ENCODE peak calls at places on chromosomes 12 and 14, in four cellular contexts. One of them, this sample, is unnamed.

GRCh38 chr14:64303471-64303917 is 9.3 kb upstream of the ESR2 start:
- DNase-seq in K562: peak; percentile 44
- DNase-seq in GM12878: peak; percentile 28
- DNase-seq in H1: peak; percentile 36
- DNase-seq in this sample: peak; percentile 82

GRCh38 chr12:95402096-95402495 is 71.9 kb upstream of the METAP2 start:
- DNase-seq in K562: no peak
- DNase-seq in H1: no peak
- DNase-seq in GM12878: no peak
- DNase-seq in this sample: no peak

GRCh38 chr12:24945822-24946221 is 3.1 kb downstream of the BCAT1 start:
- DNase-seq in K562: no peak
- DNase-seq in GM12878: no peak
- DNase-seq in H1: no peak
- DNase-seq in this sample: no peak

GRCh38 chr12:132554857-132555630 is 55.3 kb downstream of the LRCOL1 start:
- DNase-seq in K562: peak; percentile 64
- DNase-seq in H1: no peak
- DNase-seq in GM12878: no peak
- DNase-seq in this sample: no peak

GRCh38 chr14:64196668-64197411 is 97.3 kb downstream of the ESR2 start:
- DNase-seq in GM12878: no peak
- DNase-seq in H1: no peak
- DNase-seq in K562: no peak
- DNase-seq in this sample: no peak

GRCh38 chr14:81436296-81437138 is 36.4 kb upstream of the STON2 start:
- DNase-seq in K562: peak; percentile 93
- DNase-seq in H1: no peak
- DNase-seq in GM12878: no peak
- DNase-seq in this sample: peak; percentile 97

GRCh38 chr14:33280646-33281045 is 342.0 kb downstream of the NPAS3 start:
- DNase-seq in GM12878: no peak
- DNase-seq in K562: no peak
- DNase-seq in H1: no peak
- DNase-seq in this sample: no peak

GRCh38 chr14:23123419-23123818 is 4.4 kb upstream of the CEBPE start:
- DNase-seq in H1: no peak
- DNase-seq in K562: peak; percentile 85
- DNase-seq in GM12878: no peak
- DNase-seq in this sample: no peak

GRCh38 chr12:77625441-77625840 is 205.3 kb upstream of the NAV3 start:
- DNase-seq in H1: no peak
- DNase-seq in K562: no peak
- DNase-seq in GM12878: no peak
- DNase-seq in this sample: no peak

GRCh38 chr14:39704581-39704980 is 272.3 kb upstream of the FBXO33 start:
- DNase-seq in K562: no peak
- DNase-seq in GM12878: no peak
- DNase-seq in H1: no peak
- DNase-seq in this sample: peak; percentile 24

GRCh38 chr14:100466111-100466856 is 120.9 kb downstream of the BEGAIN start:
- DNase-seq in H1: no peak
- DNase-seq in K562: no peak
- DNase-seq in GM12878: no peak
- DNase-seq in this sample: no peak

GRCh38 chr14:31194661-31195060 is 12.9 kb downstream of the HECTD1 start:
- DNase-seq in K562: no peak
- DNase-seq in GM12878: no peak
- DNase-seq in H1: no peak
- DNase-seq in this sample: no peak

GRCh38 chr14:95396221-95396620 is 76.5 kb upstream of the CLMN start:
- DNase-seq in GM12878: no peak
- DNase-seq in H1: no peak
- DNase-seq in K562: no peak
- DNase-seq in this sample: no peak

GRCh38 chr12:132400011-132400641 is 70.7 kb upstream of the GALNT9 start:
- DNase-seq in H1: no peak
- DNase-seq in GM12878: no peak
- DNase-seq in K562: peak; percentile 59
- DNase-seq in this sample: no peak

GRCh38 chr12:12612403-12612802 is 727 bp downstream of the CREBL2 start:
- DNase-seq in H1: no peak
- DNase-seq in GM12878: no peak
- DNase-seq in K562: no peak
- DNase-seq in this sample: peak; percentile 2

GRCh38 chr14:68140111-68140741 is 320.6 kb downstream of the RAD51B start:
- DNase-seq in GM12878: no peak
- DNase-seq in K562: no peak
- DNase-seq in H1: no peak
- DNase-seq in this sample: peak; percentile 95

GRCh38 chr12:29207120-29207519 is 58.0 kb downstream of the FAR2 start:
- DNase-seq in H1: no peak
- DNase-seq in GM12878: no peak
- DNase-seq in K562: no peak
- DNase-seq in this sample: no peak

GRCh38 chr12:76569685-76570604 is 10.4 kb upstream of the OSBPL8 start:
- DNase-seq in K562: no peak
- DNase-seq in H1: no peak
- DNase-seq in GM12878: no peak
- DNase-seq in this sample: no peak

GRCh38 chr14:77409131-77409533 is 14.2 kb downstream of the NOXRED1 start:
- DNase-seq in GM12878: no peak
- DNase-seq in H1: no peak
- DNase-seq in K562: no peak
- DNase-seq in this sample: no peak

GRCh38 chr12:65084579-65084978 is 36.5 kb downstream of the WIF1 start:
- DNase-seq in H1: no peak
- DNase-seq in K562: no peak
- DNase-seq in GM12878: no peak
- DNase-seq in this sample: peak; percentile 18

GRCh38 chr12:3129301-3130052 is 52.3 kb downstream of the TSPAN9 start:
- DNase-seq in K562: no peak
- DNase-seq in H1: no peak
- DNase-seq in GM12878: peak; percentile 25
- DNase-seq in this sample: no peak

GRCh38 chr14:76761198-76761848 is at the start of gene VASH1:
- DNase-seq in H1: no peak
- DNase-seq in K562: peak; percentile 53
- DNase-seq in GM12878: no peak
- DNase-seq in this sample: peak; percentile 96

GRCh38 chr12:52004042-52004648 is 2.6 kb upstream of the TAMALIN start:
- DNase-seq in K562: peak; percentile 62
- DNase-seq in H1: no peak
- DNase-seq in GM12878: no peak
- DNase-seq in this sample: peak; percentile 97

DNA sequence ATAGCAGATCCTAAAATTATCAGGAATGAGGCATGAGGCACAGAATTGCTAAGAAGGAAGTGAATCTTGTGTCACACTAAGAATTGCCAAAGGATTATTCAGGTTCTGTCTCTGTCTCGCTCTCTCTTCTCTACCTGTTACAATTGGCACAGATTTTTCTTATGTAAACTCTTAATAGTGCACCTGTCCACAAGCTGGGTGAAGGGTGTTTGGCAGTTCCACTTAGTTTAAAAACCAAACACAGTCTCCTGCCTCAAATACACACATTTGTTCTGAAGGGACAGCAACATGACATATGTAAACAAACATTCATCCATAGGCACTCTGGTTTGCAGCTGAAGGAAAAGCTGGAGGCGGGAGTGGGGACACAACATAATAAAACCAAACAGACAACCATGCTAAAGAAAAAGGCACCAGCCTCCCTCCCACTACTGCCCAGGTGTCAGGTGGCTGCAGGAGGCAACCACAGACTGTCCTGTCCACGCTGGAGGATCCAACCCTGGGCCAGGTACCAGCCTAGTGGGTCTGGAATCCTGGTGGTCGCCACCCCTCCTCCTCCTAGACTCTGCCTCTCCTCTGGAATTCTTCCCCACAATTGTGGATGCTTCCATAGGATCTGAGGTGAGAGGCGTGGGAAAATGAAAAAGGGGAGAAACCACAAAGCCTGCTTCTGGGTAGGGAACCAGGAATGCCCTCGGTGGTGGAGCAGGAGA is 81.2 kb downstream of the TMEM260 start:
- DNase-seq in H1: no peak
- DNase-seq in GM12878: no peak
- DNase-seq in K562: no peak
- DNase-seq in this sample: peak; percentile 70
- TF ChIP-seq JUND in H1: no peak
- TF ChIP-seq JUND in GM12878: no peak
- TF ChIP-seq JUND in K562: no peak
- TF ChIP-seq JUND in this sample: no peak

GRCh38 chr14:56797003-56797568 is 13.2 kb downstream of the OTX2 start:
- DNase-seq in H1: no peak
- DNase-seq in GM12878: no peak
- DNase-seq in K562: no peak
- DNase-seq in this sample: no peak

GRCh38 chr14:56796259-56796658 is 14.0 kb downstream of the OTX2 start:
- DNase-seq in GM12878: no peak
- DNase-seq in K562: no peak
- DNase-seq in H1: no peak
- DNase-seq in this sample: no peak

GRCh38 chr14:56797569-56798446 is 12.5 kb downstream of the OTX2 start:
- DNase-seq in H1: no peak
- DNase-seq in K562: no peak
- DNase-seq in GM12878: no peak
- DNase-seq in this sample: no peak

GRCh38 chr14:56799327-56799645 is 11.0 kb downstream of the OTX2 start:
- DNase-seq in K562: no peak
- DNase-seq in H1: no peak
- DNase-seq in GM12878: no peak
- DNase-seq in this sample: no peak

DNA sequence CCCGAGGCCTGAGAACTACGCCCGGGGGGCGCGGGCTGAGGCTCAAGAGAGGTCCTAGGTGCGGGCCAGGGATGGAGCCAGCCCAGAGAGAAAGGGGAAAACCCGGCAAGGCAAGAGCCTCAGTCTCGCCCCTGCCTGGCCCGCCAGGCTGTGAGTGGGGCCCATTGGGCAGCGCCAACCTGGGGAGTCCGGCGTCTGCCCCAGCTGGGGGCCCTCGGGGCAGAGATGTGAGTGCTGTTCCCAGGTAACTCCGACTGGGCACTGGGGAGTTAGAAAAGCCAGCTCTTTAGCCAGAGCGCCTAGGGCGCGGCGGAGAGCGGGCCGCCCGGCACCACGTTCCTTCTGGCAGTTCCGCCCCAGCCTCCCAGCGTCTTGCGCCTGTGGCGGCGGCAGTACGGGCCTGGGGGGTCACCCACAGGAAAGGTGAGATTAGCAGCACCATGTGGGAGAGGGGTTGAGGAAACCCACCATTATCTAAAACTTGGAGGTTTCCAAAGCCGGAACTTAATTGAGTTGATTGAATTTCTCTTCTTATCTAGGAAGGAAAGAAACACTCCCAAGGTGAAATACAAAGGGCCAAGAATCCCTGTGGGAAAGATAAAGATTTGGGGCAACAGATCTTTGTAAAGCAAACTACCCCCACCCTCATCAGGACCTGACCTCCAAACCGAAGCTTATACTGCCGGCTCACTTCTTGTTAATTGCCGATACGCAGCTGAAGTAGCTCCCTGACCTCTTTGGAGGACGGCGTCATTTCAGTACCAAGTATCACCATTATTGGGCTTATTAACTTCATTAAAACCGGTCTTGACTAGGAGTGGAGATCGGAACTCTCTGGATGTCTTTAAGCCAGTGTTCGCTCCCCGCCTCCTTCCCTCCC is 11.6 kb downstream of the OTX2 start:
- DNase-seq in H1: no peak
- DNase-seq in GM12878: no peak
- DNase-seq in K562: no peak
- DNase-seq in this sample: no peak
- TF ChIP-seq JUND in H1: no peak
- TF ChIP-seq JUND in GM12878: no peak
- TF ChIP-seq JUND in K562: no peak
- TF ChIP-seq JUND in this sample: no peak

GRCh38 chr14:29754134-29754533 is 173.5 kb downstream of the PRKD1 start:
- DNase-seq in K562: no peak
- DNase-seq in GM12878: no peak
- DNase-seq in H1: no peak
- DNase-seq in this sample: no peak
- TF ChIP-seq JUND in K562: no peak
- TF ChIP-seq JUND in GM12878: no peak
- TF ChIP-seq JUND in H1: no peak
- TF ChIP-seq JUND in this sample: no peak

DNA sequence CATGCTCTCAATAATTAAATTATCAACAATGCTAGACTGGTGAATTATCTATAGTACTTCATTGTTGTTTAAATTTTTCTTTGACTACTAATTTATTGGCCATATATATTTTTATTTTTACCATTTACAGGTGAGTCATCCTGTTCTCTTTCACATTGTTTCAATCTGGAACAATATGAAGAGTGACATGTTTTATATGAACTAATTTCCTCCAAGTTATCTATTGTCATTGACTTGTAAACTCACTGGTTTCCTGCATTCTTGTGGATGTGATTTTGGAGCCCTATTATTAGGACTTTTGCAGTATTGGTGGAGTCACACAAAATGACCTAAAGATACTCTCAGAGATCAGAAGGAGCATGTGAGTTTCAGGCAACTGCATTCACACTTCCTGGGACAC is 297.7 kb downstream of the AEBP2 start:
- DNase-seq in K562: no peak
- DNase-seq in GM12878: no peak
- DNase-seq in H1: no peak
- DNase-seq in this sample: no peak
- TF ChIP-seq JUND in K562: no peak
- TF ChIP-seq JUND in GM12878: no peak
- TF ChIP-seq JUND in H1: no peak
- TF ChIP-seq JUND in this sample: no peak

GRCh38 chr12:67394600-67394999 is 125.4 kb downstream of the CAND1 start:
- DNase-seq in GM12878: no peak
- DNase-seq in K562: no peak
- DNase-seq in H1: no peak
- DNase-seq in this sample: peak; percentile 66
- TF ChIP-seq JUND in GM12878: no peak
- TF ChIP-seq JUND in K562: no peak
- TF ChIP-seq JUND in H1: no peak
- TF ChIP-seq JUND in this sample: no peak

GRCh38 chr12:5480218-5480952 is 48.5 kb downstream of the NTF3 start:
- DNase-seq in GM12878: no peak
- DNase-seq in H1: peak; percentile 19
- DNase-seq in K562: no peak
- DNase-seq in this sample: no peak
- TF ChIP-seq JUND in GM12878: no peak
- TF ChIP-seq JUND in H1: no peak
- TF ChIP-seq JUND in K562: no peak
- TF ChIP-seq JUND in this sample: no peak

GRCh38 chr12:54601841-54602240 is 13.4 kb upstream of the PPP1R1A start:
- DNase-seq in K562: no peak
- DNase-seq in H1: no peak
- DNase-seq in GM12878: no peak
- DNase-seq in this sample: no peak
- TF ChIP-seq JUND in K562: no peak
- TF ChIP-seq JUND in H1: no peak
- TF ChIP-seq JUND in GM12878: no peak
- TF ChIP-seq JUND in this sample: no peak